ENCODE peak calls at places on chromosomes 5 and 9, in five cellular contexts. U is H1, L is neuronal stem cell, S is H9, R is trophoblast cell. O is an unnamed sample.

GRCh38 chr9:127971357-127972315 is 9.2 kb downstream of the EEIG1 start:
- DNase-seq in U (no peak), L (no peak), S (no peak), R (no peak), O (peak)

GRCh38 chr5:122639852-122640251 is 135.0 kb upstream of the SNX2 start:
- DNase-seq in U (no peak), L (no peak), S (no peak), R (no peak), O (no peak)

GRCh38 chr9:121888438-121888775 is 204.7 kb downstream of the TTLL11 start:
- DNase-seq in U (no peak), L (no peak), S (no peak), R (no peak), O (peak)

GRCh38 chr5:5340206-5340729 is 82.2 kb upstream of the ICE1 start:
- DNase-seq in U (peak), L (no peak), S (peak), R (peak), O (peak)

GRCh38 chr9:32863291-32863690 is 80.0 kb downstream of the TMEM215 start:
- DNase-seq in U (no peak), L (no peak), S (no peak), R (no peak), O (no peak)

GRCh38 chr5:109034276-109034675 is 286.6 kb downstream of the FER start:
- DNase-seq in U (no peak), L (no peak), S (no peak), R (no peak), O (no peak)

GRCh38 chr5:172007795-172008465 is 1.5 kb upstream of the FBXW11 start:
- DNase-seq in U (no peak), L (no peak), S (peak), R (no peak), O (peak)

GRCh38 chr5:143964919-143965318 is 153.0 kb downstream of the HMHB1 start:
- DNase-seq in U (no peak), L (no peak), S (no peak), R (no peak), O (peak)

GRCh38 chr9:32992596-32993238 is 8.7 kb downstream of the APTX start:
- DNase-seq in U (no peak), L (no peak), S (no peak), R (no peak), O (no peak)

GRCh38 chr5:97400537-97400936 is 217.5 kb upstream of the RIOK2 start:
- DNase-seq in U (peak), L (peak), S (no peak), R (no peak), O (no peak)

GRCh38 chr5:116135344-116135743 is 50.5 kb downstream of the COMMD10 start:
- DNase-seq in U (no peak), L (no peak), S (no peak), R (no peak), O (no peak)

GRCh38 chr9:112241491-112241890 is 66.4 kb upstream of the SUSD1 start:
- DNase-seq in U (no peak), L (no peak), S (no peak), R (peak), O (peak)

GRCh38 chr9:82894961-82895902 is 167.7 kb downstream of the RASEF start:
- DNase-seq in U (no peak), L (no peak), S (no peak), R (no peak), O (no peak)

GRCh38 chr9:110604101-110604710 is 24.7 kb upstream of the SVEP1 start:
- DNase-seq in U (no peak), L (no peak), S (no peak), R (no peak), O (peak)

GRCh38 chr5:143398053-143398355 is 5.5 kb downstream of the NR3C1 start:
- DNase-seq in U (no peak), L (no peak), S (no peak), R (no peak), O (no peak)

GRCh38 chr5:178991190-178992145 is 3.7 kb downstream of the GRM6 start:
- DNase-seq in U (no peak), L (no peak), S (no peak), R (no peak), O (no peak)

GRCh38 chr9:71748280-71748743 is 20.0 kb downstream of the CEMIP2 start:
- DNase-seq in U (no peak), L (no peak), S (no peak), R (no peak), O (peak)

GRCh38 chr9:101716629-101717028 is 21.8 kb downstream of the GRIN3A start:
- DNase-seq in U (no peak), L (no peak), S (no peak), R (no peak), O (no peak)

GRCh38 chr9:130444565-130445221 is at the start of gene ASS1:
- DNase-seq in U (no peak), L (peak), S (peak), R (peak), O (no peak)

GRCh38 chr5:14501353-14502162 is 80.0 kb upstream of the OTULINL start:
- DNase-seq in U (no peak), L (no peak), S (no peak), R (no peak), O (no peak)

GRCh38 chr9:34256104-34256503 is 73.0 kb downstream of the KIF24 start:
- DNase-seq in U (no peak), L (no peak), S (peak), R (no peak), O (no peak)

GRCh38 chr5:41403846-41404245 is 106.6 kb downstream of the PLCXD3 start:
- DNase-seq in U (no peak), L (no peak), S (no peak), R (no peak), O (no peak)

GRCh38 chr9:94011134-94011533 is 56.0 kb upstream of the BARX1 start:
- DNase-seq in U (no peak), L (no peak), S (no peak), R (no peak), O (no peak)

GRCh38 chr9:137314561-137315560 is 12.8 kb upstream of the NRARP start:
- DNase-seq in U (no peak), L (no peak), S (peak), R (no peak), O (no peak)

GRCh38 chr9:18717751-18718150 is 243.8 kb downstream of the ADAMTSL1 start:
- DNase-seq in U (no peak), L (no peak), S (no peak), R (no peak), O (no peak)

GRCh38 chr5:71892641-71893340 is 173.7 kb downstream of the CARTPT start:
- DNase-seq in U (no peak), L (no peak), S (no peak), R (no peak), O (no peak)

GRCh38 chr5:71893451-71893850 is 174.4 kb downstream of the CARTPT start:
- DNase-seq in U (no peak), L (no peak), S (no peak), R (no peak), O (no peak)

GRCh38 chr5:71891856-71892255 is 172.8 kb downstream of the CARTPT start:
- DNase-seq in U (peak), L (peak), S (peak), R (peak), O (peak)

GRCh38 chr5:71894091-71894490 is 175.0 kb downstream of the CARTPT start:
- DNase-seq in U (no peak), L (no peak), S (no peak), R (no peak), O (no peak)

GRCh38 chr5:71891406-71891805 is 172.3 kb downstream of the CARTPT start:
- DNase-seq in U (no peak), L (no peak), S (no peak), R (no peak), O (no peak)
- H3K4me2 ChIP-seq in U (no peak), L (no peak), S (no peak), R (no peak), O (no peak)

GRCh38 chr5:165258188-165258855 is 1752.9 kb downstream of the MAT2B start:
- DNase-seq in U (no peak), L (no peak), S (no peak), R (no peak), O (peak)
- H2BK12ac ChIP-seq in U (no peak), L (no peak), S (no peak), R (no peak), O (no peak)

GRCh38 chr5:72837524-72838096 is 21.1 kb downstream of the TNPO1 start:
- DNase-seq in U (no peak), L (no peak), S (no peak), R (no peak), O (no peak)

GRCh38 chr5:72844218-72844603 is 27.8 kb downstream of the TNPO1 start:
- DNase-seq in U (no peak), L (no peak), S (no peak), R (no peak), O (no peak)

GRCh38 chr5:72845889-72846288 is 29.4 kb downstream of the TNPO1 start:
- DNase-seq in U (no peak), L (no peak), S (no peak), R (peak), O (no peak)

GRCh38 chr5:72842816-72843215 is 26.4 kb downstream of the TNPO1 start:
- DNase-seq in U (no peak), L (no peak), S (no peak), R (no peak), O (peak)

GRCh38 chr5:72841756-72842535 is 25.5 kb downstream of the TNPO1 start:
- DNase-seq in U (no peak), L (no peak), S (no peak), R (no peak), O (peak)
- H3K4me2 ChIP-seq in U (no peak), L (no peak), S (no peak), R (no peak), O (no peak)

DNA sequence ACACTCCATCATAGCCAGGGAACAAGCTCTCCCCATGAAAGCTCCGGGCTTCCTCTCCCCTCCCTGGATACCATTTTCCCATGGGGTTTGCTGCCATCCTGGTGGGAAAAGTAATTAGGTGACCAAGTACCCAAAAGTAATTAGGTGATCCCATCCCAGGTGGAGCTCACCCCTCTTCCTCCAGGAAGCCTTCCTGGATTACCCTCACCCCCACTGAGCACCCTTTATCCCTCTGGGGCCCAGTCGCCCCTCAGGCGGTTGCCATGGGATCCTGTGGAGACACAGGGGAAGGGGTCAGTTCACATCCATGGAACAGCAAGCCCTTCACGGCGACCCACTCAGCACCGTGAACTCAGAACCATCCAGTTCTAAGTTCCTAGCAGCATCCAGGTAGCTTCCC is 74.8 kb upstream of the RAPGEF1 start:
- DNase-seq in U (no peak), L (no peak), S (no peak), R (no peak), O (no peak)
- H2BK12ac ChIP-seq in U (no peak), L (peak), S (no peak), R (no peak), O (no peak)

GRCh38 chr5:88659529-88660325 is 223.3 kb downstream of the MEF2C start:
- DNase-seq in U (no peak), L (peak), S (peak), R (no peak), O (no peak)
- H3K4me2 ChIP-seq in U (peak), L (peak), S (peak), R (peak), O (peak)

DNA sequence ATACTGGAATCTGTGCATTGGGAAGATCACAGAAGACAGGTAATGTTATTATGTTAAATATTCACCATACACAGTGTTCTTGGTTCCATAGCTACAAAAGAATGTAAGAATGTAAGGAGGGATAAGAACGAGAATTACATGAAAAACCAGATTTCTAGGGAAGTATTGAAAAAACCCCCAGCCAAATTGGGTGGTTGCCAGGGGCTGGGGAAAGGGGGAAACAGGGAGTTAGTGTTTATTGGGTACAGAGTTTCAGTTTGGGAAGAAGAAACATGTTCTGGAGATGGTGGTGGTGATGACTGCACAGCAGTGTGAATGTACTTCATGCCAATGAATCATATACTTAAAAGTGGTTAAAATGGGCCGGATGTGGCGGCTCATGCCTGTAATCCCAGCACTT is 40.4 kb downstream of the GLRX start:
- DNase-seq in U (no peak), L (no peak), S (no peak), R (peak), O (no peak)
- H2BK12ac ChIP-seq in U (no peak), L (no peak), S (no peak), R (no peak), O (no peak)